ENCODE peak calls at places on chromosomes 13 and 19, in seven cellular contexts. One of them, this sample, is unnamed.

GRCh38 chr13:95098916-95099315 is 202.3 kb downstream of the ABCC4 start:
- DNase-seq in RWPE1: no peak
- DNase-seq in effector memory CD4-positive, alpha-beta T cell: no peak
- DNase-seq in CD4-positive, alpha-beta memory T cell: no peak
- DNase-seq in IMR-90: no peak
- DNase-seq in dorsolateral prefrontal cortex: no peak
- DNase-seq in esophagus squamous epithelium: no peak
- DNase-seq in this sample: no peak

GRCh38 chr19:48393196-48393558 is 291 bp upstream of the GRIN2D start:
- DNase-seq in RWPE1: no peak
- DNase-seq in effector memory CD4-positive, alpha-beta T cell: no peak
- DNase-seq in CD4-positive, alpha-beta memory T cell: no peak
- DNase-seq in IMR-90: no peak
- DNase-seq in dorsolateral prefrontal cortex: no peak
- DNase-seq in esophagus squamous epithelium: no peak
- DNase-seq in this sample: no peak

GRCh38 chr13:101144808-101145419 is 271.4 kb downstream of the NALCN start:
- DNase-seq in RWPE1: peak
- DNase-seq in effector memory CD4-positive, alpha-beta T cell: peak
- DNase-seq in CD4-positive, alpha-beta memory T cell: peak
- DNase-seq in IMR-90: peak
- DNase-seq in dorsolateral prefrontal cortex: no peak
- DNase-seq in esophagus squamous epithelium: no peak
- DNase-seq in this sample: no peak

GRCh38 chr13:43848250-43848649 is 31.3 kb downstream of the CCDC122 start:
- DNase-seq in RWPE1: peak
- DNase-seq in effector memory CD4-positive, alpha-beta T cell: no peak
- DNase-seq in CD4-positive, alpha-beta memory T cell: no peak
- DNase-seq in IMR-90: peak
- DNase-seq in dorsolateral prefrontal cortex: no peak
- DNase-seq in esophagus squamous epithelium: no peak
- DNase-seq in this sample: no peak

GRCh38 chr19:4571305-4571917 is 11.9 kb upstream of the SEMA6B start:
- DNase-seq in RWPE1: no peak
- DNase-seq in effector memory CD4-positive, alpha-beta T cell: no peak
- DNase-seq in CD4-positive, alpha-beta memory T cell: no peak
- DNase-seq in IMR-90: no peak
- DNase-seq in dorsolateral prefrontal cortex: no peak
- DNase-seq in esophagus squamous epithelium: no peak
- DNase-seq in this sample: no peak

GRCh38 chr19:58476498-58477015 is 405 bp downstream of the ZNF446 start:
- DNase-seq in RWPE1: no peak
- DNase-seq in effector memory CD4-positive, alpha-beta T cell: no peak
- DNase-seq in CD4-positive, alpha-beta memory T cell: no peak
- DNase-seq in IMR-90: no peak
- DNase-seq in dorsolateral prefrontal cortex: peak
- DNase-seq in esophagus squamous epithelium: no peak
- DNase-seq in this sample: no peak

GRCh38 chr13:26562538-26562890 is 5.0 kb downstream of the WASF3 start:
- DNase-seq in RWPE1: no peak
- DNase-seq in effector memory CD4-positive, alpha-beta T cell: no peak
- DNase-seq in CD4-positive, alpha-beta memory T cell: no peak
- DNase-seq in IMR-90: peak
- DNase-seq in dorsolateral prefrontal cortex: no peak
- DNase-seq in esophagus squamous epithelium: no peak
- DNase-seq in this sample: no peak

GRCh38 chr13:102724923-102725322 is 30.1 kb upstream of the METTL21C start:
- DNase-seq in RWPE1: peak
- DNase-seq in effector memory CD4-positive, alpha-beta T cell: no peak
- DNase-seq in CD4-positive, alpha-beta memory T cell: no peak
- DNase-seq in IMR-90: peak
- DNase-seq in dorsolateral prefrontal cortex: no peak
- DNase-seq in esophagus squamous epithelium: no peak
- DNase-seq in this sample: no peak

GRCh38 chr19:50490411-50490811 is 13.8 kb upstream of the GARIN5A start:
- DNase-seq in RWPE1: no peak
- DNase-seq in effector memory CD4-positive, alpha-beta T cell: no peak
- DNase-seq in CD4-positive, alpha-beta memory T cell: no peak
- DNase-seq in IMR-90: no peak
- DNase-seq in dorsolateral prefrontal cortex: no peak
- DNase-seq in esophagus squamous epithelium: no peak
- DNase-seq in this sample: no peak

GRCh38 chr13:98055623-98056022 is 87.3 kb upstream of the FARP1 start:
- DNase-seq in RWPE1: no peak
- DNase-seq in effector memory CD4-positive, alpha-beta T cell: no peak
- DNase-seq in CD4-positive, alpha-beta memory T cell: no peak
- DNase-seq in IMR-90: no peak
- DNase-seq in dorsolateral prefrontal cortex: no peak
- DNase-seq in esophagus squamous epithelium: no peak
- DNase-seq in this sample: no peak

GRCh38 chr13:83780201-83780600 is 102.1 kb downstream of the SLITRK1 start:
- DNase-seq in RWPE1: no peak
- DNase-seq in effector memory CD4-positive, alpha-beta T cell: no peak
- DNase-seq in CD4-positive, alpha-beta memory T cell: no peak
- DNase-seq in IMR-90: peak
- DNase-seq in dorsolateral prefrontal cortex: no peak
- DNase-seq in esophagus squamous epithelium: no peak
- DNase-seq in this sample: no peak

GRCh38 chr13:21050288-21051197 is 10.8 kb downstream of the LATS2 start:
- DNase-seq in RWPE1: no peak
- DNase-seq in effector memory CD4-positive, alpha-beta T cell: no peak
- DNase-seq in CD4-positive, alpha-beta memory T cell: no peak
- DNase-seq in IMR-90: no peak
- DNase-seq in dorsolateral prefrontal cortex: no peak
- DNase-seq in esophagus squamous epithelium: no peak
- DNase-seq in this sample: no peak

GRCh38 chr13:94217370-94217769 is 262.1 kb downstream of the DCT start:
- DNase-seq in RWPE1: no peak
- DNase-seq in effector memory CD4-positive, alpha-beta T cell: no peak
- DNase-seq in CD4-positive, alpha-beta memory T cell: no peak
- DNase-seq in IMR-90: peak
- DNase-seq in dorsolateral prefrontal cortex: no peak
- DNase-seq in esophagus squamous epithelium: no peak
- DNase-seq in this sample: no peak

GRCh38 chr13:41809962-41810361 is 150.9 kb downstream of the VWA8 start:
- DNase-seq in RWPE1: no peak
- DNase-seq in effector memory CD4-positive, alpha-beta T cell: no peak
- DNase-seq in CD4-positive, alpha-beta memory T cell: no peak
- DNase-seq in IMR-90: no peak
- DNase-seq in dorsolateral prefrontal cortex: no peak
- DNase-seq in esophagus squamous epithelium: no peak
- DNase-seq in this sample: no peak

GRCh38 chr19:35986664-35987570 is 8.1 kb upstream of the SDHAF1 start:
- DNase-seq in RWPE1: no peak
- DNase-seq in effector memory CD4-positive, alpha-beta T cell: no peak
- DNase-seq in CD4-positive, alpha-beta memory T cell: peak
- DNase-seq in IMR-90: no peak
- DNase-seq in dorsolateral prefrontal cortex: peak
- DNase-seq in esophagus squamous epithelium: no peak
- DNase-seq in this sample: no peak

GRCh38 chr19:48997972-48998371 is 4.3 kb downstream of the RUVBL2 start:
- DNase-seq in RWPE1: no peak
- DNase-seq in effector memory CD4-positive, alpha-beta T cell: peak
- DNase-seq in CD4-positive, alpha-beta memory T cell: peak
- DNase-seq in IMR-90: peak
- DNase-seq in dorsolateral prefrontal cortex: no peak
- DNase-seq in esophagus squamous epithelium: no peak
- DNase-seq in this sample: no peak

GRCh38 chr19:5837768-5838364 is 1.6 kb downstream of the FUT6 start:
- DNase-seq in RWPE1: no peak
- DNase-seq in effector memory CD4-positive, alpha-beta T cell: no peak
- DNase-seq in CD4-positive, alpha-beta memory T cell: no peak
- DNase-seq in IMR-90: no peak
- DNase-seq in dorsolateral prefrontal cortex: no peak
- DNase-seq in esophagus squamous epithelium: no peak
- DNase-seq in this sample: no peak

GRCh38 chr13:105914637-105915036 is 620.8 kb downstream of the EFNB2 start:
- DNase-seq in RWPE1: no peak
- DNase-seq in effector memory CD4-positive, alpha-beta T cell: no peak
- DNase-seq in CD4-positive, alpha-beta memory T cell: no peak
- DNase-seq in IMR-90: peak
- DNase-seq in dorsolateral prefrontal cortex: no peak
- DNase-seq in esophagus squamous epithelium: no peak
- DNase-seq in this sample: no peak

GRCh38 chr13:95447766-95448165 is 104.8 kb upstream of the CLDN10 start:
- DNase-seq in RWPE1: no peak
- DNase-seq in effector memory CD4-positive, alpha-beta T cell: no peak
- DNase-seq in CD4-positive, alpha-beta memory T cell: no peak
- DNase-seq in IMR-90: no peak
- DNase-seq in dorsolateral prefrontal cortex: no peak
- DNase-seq in esophagus squamous epithelium: no peak
- DNase-seq in this sample: peak

GRCh38 chr19:1214862-1215731 is 9.5 kb downstream of the STK11 start:
- DNase-seq in RWPE1: no peak
- DNase-seq in effector memory CD4-positive, alpha-beta T cell: no peak
- DNase-seq in CD4-positive, alpha-beta memory T cell: no peak
- DNase-seq in IMR-90: no peak
- DNase-seq in dorsolateral prefrontal cortex: peak
- DNase-seq in esophagus squamous epithelium: no peak
- DNase-seq in this sample: peak

GRCh38 chr19:39389621-39390414 is 1.1 kb downstream of the PAF1 start:
- DNase-seq in RWPE1: no peak
- DNase-seq in effector memory CD4-positive, alpha-beta T cell: no peak
- DNase-seq in CD4-positive, alpha-beta memory T cell: no peak
- DNase-seq in IMR-90: no peak
- DNase-seq in dorsolateral prefrontal cortex: no peak
- DNase-seq in esophagus squamous epithelium: no peak
- DNase-seq in this sample: no peak
- H3K27ac ChIP-seq in RWPE1: peak
- H3K27ac ChIP-seq in effector memory CD4-positive, alpha-beta T cell: peak
- H3K27ac ChIP-seq in CD4-positive, alpha-beta memory T cell: peak
- H3K27ac ChIP-seq in IMR-90: no peak
- H3K27ac ChIP-seq in dorsolateral prefrontal cortex: peak
- H3K27ac ChIP-seq in esophagus squamous epithelium: peak
- H3K27ac ChIP-seq in this sample: peak

DNA sequence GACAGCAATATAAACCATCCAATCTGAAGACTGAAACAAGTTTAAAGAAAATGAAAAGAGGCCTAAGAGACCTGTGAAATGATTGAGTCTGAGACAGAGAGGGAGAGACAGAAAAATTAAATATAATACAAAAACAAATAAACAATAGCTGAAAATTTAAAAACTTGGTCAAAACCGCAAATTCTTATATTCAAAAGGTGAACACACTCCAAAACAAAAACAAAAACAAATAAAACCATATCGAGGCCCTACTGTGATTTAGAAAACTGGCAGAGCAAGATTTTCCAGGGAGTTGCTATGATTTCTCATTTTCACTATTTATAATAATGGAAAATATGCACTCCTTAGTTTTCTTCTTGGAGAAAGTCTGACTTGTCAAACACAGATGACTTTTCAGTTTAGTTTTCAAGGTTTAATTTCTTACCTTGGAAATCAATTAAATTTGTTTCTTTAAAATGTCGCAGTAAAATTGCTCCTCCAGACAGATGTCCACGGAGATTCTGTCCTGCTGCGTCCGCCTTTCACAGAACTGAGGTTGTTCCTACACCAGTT is 1420.3 kb downstream of the UQCRFS1 start:
- DNase-seq in RWPE1: no peak
- DNase-seq in effector memory CD4-positive, alpha-beta T cell: no peak
- DNase-seq in CD4-positive, alpha-beta memory T cell: no peak
- DNase-seq in IMR-90: no peak
- DNase-seq in dorsolateral prefrontal cortex: no peak
- DNase-seq in esophagus squamous epithelium: no peak
- DNase-seq in this sample: no peak
- H3K27ac ChIP-seq in RWPE1: peak
- H3K27ac ChIP-seq in effector memory CD4-positive, alpha-beta T cell: peak
- H3K27ac ChIP-seq in CD4-positive, alpha-beta memory T cell: peak
- H3K27ac ChIP-seq in IMR-90: peak
- H3K27ac ChIP-seq in dorsolateral prefrontal cortex: peak
- H3K27ac ChIP-seq in esophagus squamous epithelium: peak
- H3K27ac ChIP-seq in this sample: no peak

GRCh38 chr13:58598241-58598640 is 966.7 kb downstream of the PCDH17 start:
- DNase-seq in RWPE1: no peak
- DNase-seq in effector memory CD4-positive, alpha-beta T cell: no peak
- DNase-seq in CD4-positive, alpha-beta memory T cell: no peak
- DNase-seq in IMR-90: no peak
- DNase-seq in dorsolateral prefrontal cortex: no peak
- DNase-seq in esophagus squamous epithelium: no peak
- DNase-seq in this sample: no peak
- H3K27ac ChIP-seq in RWPE1: no peak
- H3K27ac ChIP-seq in effector memory CD4-positive, alpha-beta T cell: no peak
- H3K27ac ChIP-seq in CD4-positive, alpha-beta memory T cell: no peak
- H3K27ac ChIP-seq in IMR-90: no peak
- H3K27ac ChIP-seq in dorsolateral prefrontal cortex: no peak
- H3K27ac ChIP-seq in esophagus squamous epithelium: no peak
- H3K27ac ChIP-seq in this sample: no peak

GRCh38 chr19:13005861-13006370 is 10.6 kb downstream of the NFIX start:
- DNase-seq in RWPE1: no peak
- DNase-seq in effector memory CD4-positive, alpha-beta T cell: no peak
- DNase-seq in CD4-positive, alpha-beta memory T cell: no peak
- DNase-seq in IMR-90: no peak
- DNase-seq in dorsolateral prefrontal cortex: no peak
- DNase-seq in esophagus squamous epithelium: no peak
- DNase-seq in this sample: no peak

GRCh38 chr19:13007292-13008045 is 12.2 kb downstream of the NFIX start:
- DNase-seq in RWPE1: no peak
- DNase-seq in effector memory CD4-positive, alpha-beta T cell: no peak
- DNase-seq in CD4-positive, alpha-beta memory T cell: no peak
- DNase-seq in IMR-90: no peak
- DNase-seq in dorsolateral prefrontal cortex: no peak
- DNase-seq in esophagus squamous epithelium: no peak
- DNase-seq in this sample: no peak

GRCh38 chr19:13004273-13004672 is 9.0 kb downstream of the NFIX start:
- DNase-seq in RWPE1: no peak
- DNase-seq in effector memory CD4-positive, alpha-beta T cell: no peak
- DNase-seq in CD4-positive, alpha-beta memory T cell: no peak
- DNase-seq in IMR-90: no peak
- DNase-seq in dorsolateral prefrontal cortex: no peak
- DNase-seq in esophagus squamous epithelium: no peak
- DNase-seq in this sample: no peak

GRCh38 chr19:13005253-13005652 is 10.0 kb downstream of the NFIX start:
- DNase-seq in RWPE1: no peak
- DNase-seq in effector memory CD4-positive, alpha-beta T cell: no peak
- DNase-seq in CD4-positive, alpha-beta memory T cell: no peak
- DNase-seq in IMR-90: no peak
- DNase-seq in dorsolateral prefrontal cortex: no peak
- DNase-seq in esophagus squamous epithelium: no peak
- DNase-seq in this sample: no peak

DNA sequence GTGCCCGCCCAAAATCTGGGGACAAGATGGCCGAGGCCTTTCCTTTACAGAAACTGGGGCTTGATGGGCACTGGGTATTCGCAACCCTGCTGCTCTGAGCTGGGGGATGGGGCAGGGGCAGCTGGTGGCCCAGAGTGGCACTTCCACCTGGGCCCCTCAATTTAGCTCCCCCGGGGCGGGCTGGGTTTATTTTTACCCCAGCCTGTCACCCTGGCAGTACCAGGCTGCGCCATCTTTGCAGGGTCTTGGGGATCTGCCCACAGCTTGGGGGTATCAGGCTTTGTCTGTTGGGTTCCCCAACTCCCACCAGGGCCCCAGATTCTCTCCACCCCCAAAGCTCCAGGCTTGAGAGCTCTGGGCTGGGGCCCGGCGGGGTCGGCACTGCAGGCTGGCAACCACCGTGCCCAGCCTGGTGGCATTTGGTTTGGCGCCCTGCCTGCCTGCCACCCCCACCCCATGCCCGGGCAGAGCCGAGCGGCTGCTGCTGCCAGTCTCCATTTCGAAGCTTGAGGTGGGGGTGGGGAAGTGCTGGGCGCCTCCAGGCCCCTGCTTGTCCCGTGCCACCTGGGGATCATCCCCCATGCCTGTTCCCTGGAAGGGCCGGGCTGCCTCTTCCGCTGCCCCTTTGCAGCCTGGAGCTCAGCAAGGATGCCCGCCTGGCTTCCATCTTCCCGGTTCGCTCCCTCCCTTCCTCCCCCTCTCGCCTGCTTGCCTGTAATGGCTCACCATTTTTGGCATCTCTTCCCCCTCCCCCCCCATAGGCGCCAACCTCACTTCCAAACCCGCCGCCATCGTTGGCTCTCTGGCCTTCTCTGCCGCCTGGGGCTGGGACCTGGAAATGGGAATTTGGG is 11.4 kb downstream of the NFIX start:
- DNase-seq in RWPE1: no peak
- DNase-seq in effector memory CD4-positive, alpha-beta T cell: no peak
- DNase-seq in CD4-positive, alpha-beta memory T cell: no peak
- DNase-seq in IMR-90: no peak
- DNase-seq in dorsolateral prefrontal cortex: no peak
- DNase-seq in esophagus squamous epithelium: no peak
- DNase-seq in this sample: peak
- H3K27ac ChIP-seq in RWPE1: peak
- H3K27ac ChIP-seq in effector memory CD4-positive, alpha-beta T cell: no peak
- H3K27ac ChIP-seq in CD4-positive, alpha-beta memory T cell: no peak
- H3K27ac ChIP-seq in IMR-90: no peak
- H3K27ac ChIP-seq in dorsolateral prefrontal cortex: peak
- H3K27ac ChIP-seq in esophagus squamous epithelium: peak
- H3K27ac ChIP-seq in this sample: peak

This sample was measured in caudate nucleus.